ENCODE peak calls at places on chromosomes 13 and 19, in six cellular contexts. Z is kidney; B is heart left ventricle; N is thoracic aorta; E is ovary; M is CD8-positive, alpha-beta T cell. H is an unnamed sample. For H3K4me1, the result is how much of the 10 kb centered on the place peaks cover.

GRCh38 chr13:20136781-20137703 is 23.8 kb downstream of the GJA3 start:
- DNase-seq in Z (no peak), B (no peak), N (no peak), E (no peak), M (no peak), H (no peak)

GRCh38 chr13:99972190-99972731 is 694 bp upstream of the ZIC5 start:
- DNase-seq in Z (no peak), B (no peak), N (no peak), E (no peak), M (no peak), H (no peak)

GRCh38 chr13:105918842-105919741 is 616.4 kb downstream of the EFNB2 start:
- DNase-seq in Z (no peak), B (no peak), N (no peak), E (no peak), M (no peak), H (no peak)

GRCh38 chr13:112346173-112346898 is 29.8 kb upstream of the SPACA7 start:
- DNase-seq in Z (peak), B (no peak), N (no peak), E (no peak), M (no peak), H (no peak)

GRCh38 chr19:13887039-13887438 is 10.1 kb downstream of the NANOS3 start:
- DNase-seq in Z (no peak), B (no peak), N (no peak), E (no peak), M (peak), H (no peak)

GRCh38 chr19:42078538-42079275 is 2.7 kb downstream of the ZNF574 start:
- DNase-seq in Z (no peak), B (no peak), N (no peak), E (no peak), M (no peak), H (no peak)

GRCh38 chr19:10260141-10260584 is 8.1 kb downstream of the MRPL4 start:
- DNase-seq in Z (no peak), B (no peak), N (no peak), E (no peak), M (no peak), H (no peak)

GRCh38 chr13:89455741-89456140 is 1784.6 kb downstream of the SLITRK5 start:
- DNase-seq in Z (no peak), B (no peak), N (no peak), E (no peak), M (no peak), H (no peak)

GRCh38 chr13:111920306-111920931 is 146.5 kb upstream of the SOX1 start:
- DNase-seq in Z (no peak), B (no peak), N (no peak), E (no peak), M (no peak), H (no peak)

GRCh38 chr19:10566658-10567410 is 1.0 kb upstream of the KRI1 start:
- DNase-seq in Z (peak), B (peak), N (no peak), E (peak), M (peak), H (peak)

GRCh38 chr13:75825161-75825560 is 189.0 kb downstream of the LMO7 start:
- DNase-seq in Z (no peak), B (no peak), N (no peak), E (no peak), M (no peak), H (no peak)

GRCh38 chr13:73428137-73428536 is 369.3 kb downstream of the KLF5 start:
- DNase-seq in Z (no peak), B (no peak), N (no peak), E (no peak), M (no peak), H (no peak)

GRCh38 chr19:48393559-48394330 is at the start of gene GRIN2D:
- DNase-seq in Z (no peak), B (no peak), N (no peak), E (no peak), M (peak), H (peak)

GRCh38 chr19:19422156-19422555 is 16.7 kb downstream of the GATAD2A start:
- DNase-seq in Z (peak), B (no peak), N (no peak), E (no peak), M (no peak), H (no peak)

GRCh38 chr19:19425170-19425875 is 19.8 kb downstream of the GATAD2A start:
- DNase-seq in Z (peak), B (no peak), N (no peak), E (no peak), M (no peak), H (no peak)

GRCh38 chr19:19420570-19421301 is 15.3 kb downstream of the GATAD2A start:
- DNase-seq in Z (peak), B (no peak), N (no peak), E (no peak), M (peak), H (no peak)

GRCh38 chr19:19421326-19421725 is 15.9 kb downstream of the GATAD2A start:
- DNase-seq in Z (peak), B (no peak), N (no peak), E (no peak), M (no peak), H (no peak)

GRCh38 chr19:19423322-19423721 is 17.8 kb downstream of the GATAD2A start:
- DNase-seq in Z (peak), B (no peak), N (no peak), E (no peak), M (no peak), H (no peak)
- H3K4me1 ChIP-seq in Z (under half), B (under half), N (under half), E (under half), M (half or more), H (under half)

DNA sequence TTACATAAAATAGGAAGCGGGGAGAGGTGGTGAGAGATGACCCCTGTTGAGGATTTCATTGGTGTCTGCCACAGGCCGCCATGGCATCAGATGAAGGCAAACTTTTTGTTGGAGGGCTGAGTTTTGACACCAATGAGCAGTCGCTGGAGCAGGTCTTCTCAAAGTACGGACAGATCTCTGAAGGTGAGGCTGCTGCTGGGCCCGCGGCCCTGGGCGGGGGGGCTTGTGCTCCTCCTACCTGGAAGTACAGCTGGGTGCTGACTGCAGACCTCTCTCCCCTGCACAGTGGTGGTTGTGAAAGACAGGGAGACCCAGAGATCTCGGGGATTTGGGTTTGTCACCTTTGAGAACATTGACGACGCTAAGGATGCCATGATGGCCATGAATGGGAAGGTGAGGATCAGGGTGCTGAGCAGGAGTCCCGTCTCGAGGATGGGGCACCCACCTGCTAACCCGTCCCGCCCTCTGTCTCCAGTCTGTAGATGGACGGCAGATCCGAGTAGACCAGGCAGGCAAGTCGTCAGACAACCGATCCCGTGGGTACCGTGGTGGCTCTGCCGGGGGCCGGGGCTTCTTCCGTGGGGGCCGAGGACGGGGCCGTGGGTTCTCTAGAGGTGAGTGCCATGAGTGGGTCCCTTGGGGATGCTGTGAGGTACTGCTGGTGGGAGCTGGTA is 1.9 kb downstream of the CIRBP start:
- DNase-seq in Z (no peak), B (no peak), N (no peak), E (no peak), M (no peak), H (no peak)
- H3K4me3 ChIP-seq in Z (peak), B (peak), N (peak), E (peak), M (peak), H (no peak)

DNA sequence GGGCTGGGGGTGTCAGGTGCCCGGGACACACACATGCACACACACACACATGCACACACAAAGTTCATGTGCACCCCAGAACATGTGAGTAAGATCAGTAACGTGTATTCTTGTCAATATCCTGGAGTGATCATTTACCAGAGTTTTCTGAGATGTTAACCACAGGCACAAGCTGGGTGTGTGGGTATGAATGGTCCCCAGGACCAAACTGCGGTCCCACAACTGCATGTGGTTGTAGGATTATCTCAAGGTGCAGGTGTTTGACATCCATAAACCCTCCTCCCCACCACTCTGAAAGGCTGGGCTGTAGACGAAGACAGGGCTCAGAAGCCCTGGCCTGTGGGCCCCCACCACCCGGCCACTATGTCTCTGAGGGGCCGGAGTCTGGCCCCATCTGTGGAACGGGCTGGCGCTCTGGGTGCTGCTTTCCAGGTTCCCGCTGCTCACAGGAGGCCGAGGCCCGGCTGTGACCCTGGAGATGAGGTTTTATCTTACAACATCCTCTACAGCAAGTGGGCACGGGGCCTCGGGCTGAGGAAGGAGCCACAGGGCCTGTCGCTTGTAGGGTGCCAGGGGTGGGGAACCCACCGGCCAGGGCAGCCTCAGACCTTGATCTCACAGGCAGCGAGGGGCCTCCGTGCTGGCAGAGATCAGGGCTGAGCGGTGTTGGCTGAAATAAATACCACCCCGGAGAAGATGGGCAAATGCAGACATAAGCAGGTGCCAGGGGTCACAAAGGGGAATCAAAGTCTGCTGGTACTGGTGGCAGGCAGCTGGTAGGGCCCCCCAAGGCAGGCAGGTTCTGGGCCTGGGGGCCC is 4.3 kb downstream of the F2RL3 start:
- DNase-seq in Z (no peak), B (no peak), N (no peak), E (no peak), M (no peak), H (no peak)
- H3K4me1 ChIP-seq in Z (under half), B (under half), N (under half), E (under half), M (under half), H (under half)

DNA sequence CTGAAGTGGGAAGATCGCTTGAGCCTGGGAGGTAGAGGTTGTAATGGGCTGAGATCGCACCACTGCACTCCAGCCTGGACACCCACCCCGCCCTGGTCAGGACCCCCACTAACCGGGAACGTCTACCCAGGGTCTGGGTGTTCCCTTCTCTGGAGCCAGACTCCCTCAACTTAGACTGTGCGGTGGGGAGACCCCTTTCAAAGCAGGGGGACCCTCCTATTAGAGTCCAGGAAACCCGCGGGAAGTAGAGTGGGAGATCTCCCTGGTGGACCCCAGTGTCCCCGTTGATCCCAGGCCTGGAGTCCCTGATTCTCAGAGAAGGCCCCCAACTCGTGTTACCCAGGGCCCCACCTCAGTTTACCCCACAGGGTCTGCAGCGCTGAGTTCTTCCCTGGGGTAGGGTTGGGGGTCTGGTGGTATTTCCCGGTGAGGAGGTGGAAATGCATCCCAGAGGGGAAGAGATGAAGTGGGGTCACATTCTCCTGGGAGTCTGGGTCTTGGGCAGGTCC is 6.1 kb upstream of the ARRDC2 start:
- DNase-seq in Z (peak), B (no peak), N (no peak), E (no peak), M (no peak), H (no peak)
- H3K4me3 ChIP-seq in Z (peak), B (peak), N (peak), E (peak), M (peak), H (peak)

DNA sequence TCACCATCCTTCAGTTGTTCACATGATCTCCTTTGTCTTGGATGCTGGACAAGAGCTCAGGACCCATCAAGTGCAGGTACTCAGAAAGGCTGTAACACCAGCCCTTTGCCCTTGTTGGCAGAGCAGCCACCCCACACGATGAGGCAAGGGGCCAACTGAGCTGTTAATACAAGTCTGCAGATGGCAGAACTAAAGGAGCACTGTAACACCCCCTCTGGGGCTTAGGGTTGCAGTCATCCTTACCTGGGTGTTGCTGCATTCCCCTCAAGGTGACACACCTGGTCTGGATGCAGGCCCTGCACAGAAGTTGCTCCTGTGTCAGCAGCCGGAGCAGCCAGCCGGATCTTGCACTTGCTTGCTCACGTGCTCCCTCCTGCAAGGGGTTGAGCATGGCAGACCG is 52.0 kb downstream of the STARD13 start:
- DNase-seq in Z (no peak), B (peak), N (no peak), E (no peak), M (no peak), H (no peak)
- H3K4me1 ChIP-seq in Z (under half), B (under half), N (under half), E (under half), M (under half), H (under half)

DNA sequence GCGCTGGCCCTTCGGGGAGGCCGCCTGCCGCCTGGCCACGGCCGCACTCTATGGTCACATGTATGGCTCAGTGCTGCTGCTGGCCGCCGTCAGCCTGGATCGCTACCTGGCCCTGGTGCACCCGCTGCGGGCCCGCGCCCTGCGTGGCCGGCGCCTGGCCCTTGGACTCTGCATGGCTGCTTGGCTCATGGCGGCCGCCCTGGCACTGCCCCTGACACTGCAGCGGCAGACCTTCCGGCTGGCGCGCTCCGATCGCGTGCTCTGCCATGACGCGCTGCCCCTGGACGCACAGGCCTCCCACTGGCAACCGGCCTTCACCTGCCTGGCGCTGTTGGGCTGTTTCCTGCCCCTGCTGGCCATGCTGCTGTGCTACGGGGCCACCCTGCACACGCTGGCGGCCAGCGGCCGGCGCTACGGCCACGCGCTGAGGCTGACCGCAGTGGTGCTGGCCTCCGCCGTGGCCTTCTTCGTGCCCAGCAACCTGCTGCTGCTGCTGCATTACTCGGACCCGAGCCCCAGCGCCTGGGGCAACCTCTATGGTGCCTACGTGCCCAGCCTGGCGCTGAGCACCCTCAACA is 1.2 kb downstream of the F2RL3 start:
- DNase-seq in Z (no peak), B (no peak), N (no peak), E (no peak), M (no peak), H (no peak)
- H3K4me3 ChIP-seq in Z (no peak), B (peak), N (no peak), E (no peak), M (no peak), H (no peak)

DNA sequence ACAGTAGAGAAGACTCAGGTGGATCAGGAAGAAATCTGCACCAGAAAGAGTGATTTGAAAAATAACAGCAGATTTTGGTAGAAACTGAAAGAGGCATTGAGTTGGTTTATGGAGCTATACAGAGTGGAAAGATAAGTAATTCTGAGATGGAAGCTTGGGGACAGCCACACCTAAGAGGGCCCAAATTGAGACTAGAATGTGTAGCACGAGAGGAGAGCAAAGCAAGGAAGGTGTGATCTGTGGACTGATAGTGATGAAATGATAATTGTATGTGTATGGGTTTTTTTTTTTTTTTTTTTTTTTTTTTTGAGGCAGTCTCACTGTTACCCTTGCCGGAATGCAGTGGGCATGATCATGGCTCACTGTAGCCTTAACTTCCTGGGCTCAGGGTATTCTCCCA is 16.3 kb downstream of the SAE1 start:
- DNase-seq in Z (no peak), B (no peak), N (no peak), E (no peak), M (no peak), H (no peak)
- H3K4me1 ChIP-seq in Z (under half), B (under half), N (under half), E (under half), M (half or more), H (under half)

GRCh38 chr13:109996404-109996960 is 210.1 kb upstream of the IRS2 start:
- DNase-seq in Z (no peak), B (no peak), N (no peak), E (no peak), M (no peak), H (no peak)
- H3K4me3 ChIP-seq in Z (no peak), B (no peak), N (no peak), E (no peak), M (no peak), H (no peak)

H was measured in DND-41.